ENCODE peak calls at places on chromosomes 11 and 22, in five cellular contexts. B is A549, C is K562, Z is ovary, V is tibial nerve. Y is an unnamed sample.

GRCh38 chr11:109267293-109268095 is 154.5 kb upstream of the C11orf87 start:
- DNase-seq in B (no peak), C (no peak), Z (no peak), V (no peak), Y (no peak)

GRCh38 chr22:30038219-30038618 is 42.0 kb upstream of the HORMAD2 start:
- DNase-seq in B (no peak), C (no peak), Z (no peak), V (no peak), Y (no peak)

GRCh38 chr11:23284626-23285025 is 424.4 kb upstream of the CCDC179 start:
- DNase-seq in B (no peak), C (no peak), Z (no peak), V (no peak), Y (no peak)

GRCh38 chr11:12678991-12679390 is 4.8 kb downstream of the TEAD1 start:
- DNase-seq in B (no peak), C (no peak), Z (no peak), V (no peak), Y (no peak)

GRCh38 chr11:111641339-111642015 is 39.2 kb downstream of the SIK2 start:
- DNase-seq in B (no peak), C (no peak), Z (no peak), V (no peak), Y (no peak)

GRCh38 chr11:30110691-30111090 is 93.9 kb upstream of the KCNA4 start:
- DNase-seq in B (no peak), C (no peak), Z (no peak), V (no peak), Y (no peak)

GRCh38 chr11:113549611-113550061 is 74.4 kb upstream of the DRD2 start:
- DNase-seq in B (no peak), C (no peak), Z (no peak), V (no peak), Y (no peak)

GRCh38 chr11:16911658-16912057 is 102.6 kb downstream of the PLEKHA7 start:
- DNase-seq in B (no peak), C (no peak), Z (no peak), V (no peak), Y (no peak)

GRCh38 chr11:17633279-17633986 is 85.9 kb upstream of the MYOD1 start:
- DNase-seq in B (no peak), C (no peak), Z (no peak), V (no peak), Y (no peak)

GRCh38 chr11:72003776-72004171 is 5.1 kb downstream of the IL18BP start:
- DNase-seq in B (no peak), C (no peak), Z (no peak), V (no peak), Y (no peak)

GRCh38 chr11:9600651-9601040 is 27.2 kb downstream of the WEE1 start:
- DNase-seq in B (no peak), C (no peak), Z (no peak), V (no peak), Y (no peak)

GRCh38 chr22:44188986-44189630 is 8.4 kb downstream of the PARVG start:
- DNase-seq in B (no peak), C (no peak), Z (no peak), V (no peak), Y (no peak)

GRCh38 chr22:38414009-38414395 is 41.0 kb downstream of the KCNJ4 start:
- DNase-seq in B (no peak), C (no peak), Z (no peak), V (no peak), Y (no peak)

GRCh38 chr11:35390737-35391682 is 28.3 kb downstream of the SLC1A2 start:
- DNase-seq in B (peak), C (no peak), Z (no peak), V (no peak), Y (peak)

GRCh38 chr11:109704432-109704831 is 282.4 kb downstream of the C11orf87 start:
- DNase-seq in B (no peak), C (no peak), Z (no peak), V (no peak), Y (no peak)

GRCh38 chr11:107576497-107577086 is 11.1 kb upstream of the ALKBH8 start:
- DNase-seq in B (peak), C (peak), Z (peak), V (peak), Y (peak)

GRCh38 chr11:26847459-26847858 is 125.6 kb upstream of the SLC5A12 start:
- DNase-seq in B (no peak), C (no peak), Z (no peak), V (no peak), Y (no peak)

GRCh38 chr22:29994941-29995340 is 85.3 kb upstream of the HORMAD2 start:
- DNase-seq in B (no peak), C (no peak), Z (no peak), V (no peak), Y (no peak)

GRCh38 chr22:41229730-41230398 is 10.9 kb downstream of the CHADL start:
- DNase-seq in B (no peak), C (no peak), Z (no peak), V (no peak), Y (no peak)

GRCh38 chr22:24200616-24201212 is 19.4 kb downstream of the SUSD2 start:
- DNase-seq in B (peak), C (no peak), Z (no peak), V (no peak), Y (no peak)

GRCh38 chr11:39641749-39642148 is 1817.7 kb downstream of the LRRC4C start:
- DNase-seq in B (no peak), C (no peak), Z (no peak), V (no peak), Y (no peak)

DNA sequence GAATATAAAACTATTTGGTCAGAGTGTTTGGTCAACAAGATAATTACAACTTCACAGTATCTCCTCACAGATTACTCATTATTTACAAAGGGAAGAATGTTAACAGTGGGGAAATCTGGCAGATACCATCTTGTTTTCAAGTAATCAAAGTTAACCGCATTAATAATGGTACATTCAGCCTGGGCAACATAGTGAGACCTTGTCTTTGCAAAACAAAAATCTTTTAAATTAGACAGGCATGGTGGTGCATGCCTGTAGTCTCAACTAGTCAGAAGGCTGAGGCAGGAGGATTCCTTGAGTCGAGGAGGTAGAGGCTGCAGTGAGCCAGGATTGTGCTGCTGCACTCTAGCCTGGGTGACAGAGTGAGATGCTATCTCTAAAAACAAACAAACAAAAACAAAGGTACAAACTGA is 78.5 kb downstream of the ACER3 start:
- DNase-seq in B (no peak), C (no peak), Z (no peak), V (no peak), Y (no peak)
- TF ChIP-seq EP300 in B (no peak), C (no peak), Z (no peak), V (no peak), Y (no peak)

DNA sequence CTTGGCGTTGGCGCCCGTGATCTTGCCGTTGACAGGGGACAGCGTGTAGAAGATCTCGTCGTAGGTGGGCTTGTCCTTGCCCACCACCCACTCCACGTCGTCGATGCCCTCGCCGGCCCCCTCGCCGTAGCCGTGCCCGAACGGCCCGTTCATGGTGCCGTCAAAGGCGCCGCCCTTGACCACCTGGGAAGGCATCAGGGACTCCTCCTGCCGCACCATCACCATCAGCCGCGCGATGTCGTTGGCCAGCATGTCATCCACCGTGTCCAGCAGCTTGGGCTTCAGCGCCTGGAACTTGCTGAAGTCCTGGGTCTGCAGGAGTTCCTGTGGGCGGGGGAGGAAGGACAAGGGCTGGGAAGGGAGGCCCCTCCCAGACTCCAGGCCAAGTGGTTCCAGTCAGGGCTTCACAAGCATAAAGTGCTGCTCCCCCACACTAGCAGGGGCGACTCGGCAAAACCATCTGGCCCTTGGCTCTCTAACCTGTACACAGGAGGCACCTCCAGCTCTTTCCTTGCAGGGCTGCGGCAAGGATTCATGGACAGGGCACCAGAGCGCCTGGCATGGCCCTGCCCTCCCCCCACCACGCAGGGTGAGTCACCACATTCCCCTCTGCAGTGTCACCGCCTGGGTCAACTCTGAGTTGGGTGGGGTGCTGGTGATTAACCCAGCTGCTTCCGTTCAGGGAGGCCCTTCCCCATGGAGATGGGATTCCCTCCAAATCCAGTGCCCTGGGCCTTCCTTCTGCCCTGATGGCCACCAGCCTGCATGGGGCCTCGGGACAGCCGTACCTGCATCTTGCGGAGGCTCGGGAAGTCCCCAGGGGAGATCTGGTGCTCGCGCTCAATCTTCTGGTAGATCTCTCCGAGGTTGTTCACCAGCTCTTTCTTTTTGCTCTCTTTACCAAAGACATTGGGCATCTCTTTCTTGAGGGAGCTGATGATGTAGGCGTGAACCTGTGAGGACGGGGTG is 10.4 kb upstream of the CDC42BPG start:
- DNase-seq in B (peak), C (peak), Z (peak), V (peak), Y (peak)
- TF ChIP-seq EP300 in B (peak), C (peak), Z (peak), V (peak), Y (peak)

GRCh38 chr22:31206896-31207687 is 5.0 kb upstream of the LIMK2 start:
- DNase-seq in B (no peak), C (no peak), Z (no peak), V (no peak), Y (peak)
- TF ChIP-seq EP300 in B (no peak), C (no peak), Z (no peak), V (no peak), Y (no peak)

DNA sequence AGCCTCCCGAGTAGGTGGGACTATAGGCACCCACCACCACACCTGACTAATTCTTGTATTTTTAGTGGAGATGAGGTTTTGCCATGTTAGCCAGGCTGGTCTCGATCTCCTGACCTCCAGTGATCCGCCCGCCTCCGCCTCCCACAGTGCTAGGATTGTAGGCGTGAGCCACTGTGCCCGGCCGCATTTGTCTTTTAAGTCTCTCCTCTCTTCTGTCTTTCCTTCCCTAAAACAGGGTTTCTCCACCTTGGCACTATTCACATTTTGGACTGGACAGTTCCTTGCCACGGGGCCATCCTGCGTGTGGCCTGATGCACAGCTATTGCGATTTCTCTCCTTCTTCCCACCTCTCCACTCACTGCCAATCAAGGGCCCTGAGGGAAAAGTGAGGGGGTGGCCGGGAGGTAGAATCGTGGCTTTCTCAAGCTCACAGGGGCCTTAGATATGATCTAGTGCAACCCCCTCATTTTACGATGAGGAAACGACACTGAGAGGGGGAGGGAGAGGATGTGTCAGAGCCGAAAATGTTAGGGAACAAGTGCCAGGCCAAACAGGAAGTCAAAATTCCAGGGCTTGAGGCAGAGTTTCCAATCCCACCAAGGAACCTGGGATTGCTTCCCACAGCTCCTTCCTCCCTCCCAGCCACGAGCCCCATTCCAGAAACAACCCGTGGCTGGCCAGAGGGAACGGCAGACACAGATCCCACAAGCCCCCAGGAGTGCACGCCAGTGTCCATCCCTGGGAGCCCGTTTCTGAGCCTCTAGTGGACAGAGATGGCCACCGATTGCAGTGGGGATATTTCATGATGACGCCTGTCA is 21.2 kb downstream of the SCGB1A1 start:
- DNase-seq in B (no peak), C (no peak), Z (peak), V (no peak), Y (no peak)
- TF ChIP-seq EP300 in B (no peak), C (no peak), Z (no peak), V (no peak), Y (no peak)

Y was measured in transverse colon.